ENCODE peak calls at places on chromosomes 2 and 18, in eight cellular contexts. A, X, H, F, P, E, V and J are unnamed samples.

GRCh38 chr2:200396726-200397348 is 90.3 kb downstream of the SPATS2L start:
- DNase-seq in A (no peak), X (peak), H (peak), F (no peak), P (peak), E (no peak), V (no peak), J (no peak)

GRCh38 chr2:237720962-237721361 is 77.6 kb upstream of the RBM44 start:
- DNase-seq in A (no peak), X (no peak), H (no peak), F (no peak), P (no peak), E (no peak), V (no peak), J (peak)

GRCh38 chr18:9091066-9091476 is 11.4 kb upstream of the NDUFV2 start:
- DNase-seq in A (no peak), X (no peak), H (no peak), F (no peak), P (no peak), E (no peak), V (no peak), J (no peak)

GRCh38 chr18:28063181-28063790 is 113.6 kb downstream of the CDH2 start:
- DNase-seq in A (no peak), X (no peak), H (no peak), F (no peak), P (peak), E (no peak), V (no peak), J (no peak)

GRCh38 chr2:246489-247145 is 17.2 kb downstream of the SH3YL1 start:
- DNase-seq in A (no peak), X (peak), H (peak), F (no peak), P (peak), E (peak), V (no peak), J (no peak)

GRCh38 chr2:74457549-74458131 is 598 bp upstream of the WBP1 start:
- DNase-seq in A (peak), X (peak), H (peak), F (peak), P (peak), E (peak), V (peak), J (peak)

GRCh38 chr2:85516649-85517389 is 22.1 kb upstream of the MAT2A start:
- DNase-seq in A (no peak), X (peak), H (no peak), F (no peak), P (peak), E (peak), V (no peak), J (no peak)

GRCh38 chr2:225379861-225380260 is 19.6 kb upstream of the NYAP2 start:
- DNase-seq in A (no peak), X (no peak), H (peak), F (no peak), P (no peak), E (no peak), V (no peak), J (no peak)

GRCh38 chr2:161312996-161313395 is 4.8 kb downstream of the PSMD14 start:
- DNase-seq in A (no peak), X (no peak), H (no peak), F (no peak), P (peak), E (no peak), V (no peak), J (no peak)

GRCh38 chr2:239094727-239095266 is 246.9 kb downstream of the TWIST2 start:
- DNase-seq in A (no peak), X (no peak), H (no peak), F (no peak), P (no peak), E (no peak), V (no peak), J (no peak)

GRCh38 chr2:60806988-60807681 is 51.1 kb downstream of the PAPOLG start:
- DNase-seq in A (no peak), X (peak), H (peak), F (no peak), P (peak), E (peak), V (no peak), J (no peak)

GRCh38 chr2:43192939-43193651 is 33.3 kb downstream of the ZFP36L2 start:
- DNase-seq in A (no peak), X (no peak), H (no peak), F (no peak), P (no peak), E (no peak), V (no peak), J (no peak)

GRCh38 chr18:30970201-30970816 is 72.2 kb downstream of the DSC3 start:
- DNase-seq in A (no peak), X (peak), H (peak), F (no peak), P (peak), E (peak), V (no peak), J (no peak)

GRCh38 chr2:144950874-144951560 is 431.1 kb upstream of the ZEB2 start:
- DNase-seq in A (no peak), X (no peak), H (no peak), F (no peak), P (peak), E (no peak), V (no peak), J (no peak)

GRCh38 chr18:54284967-54285785 is 15.9 kb downstream of the POLI start:
- DNase-seq in A (peak), X (peak), H (no peak), F (no peak), P (peak), E (no peak), V (no peak), J (no peak)